ENCODE peak calls at places on chromosomes 3 and 15, in four cellular contexts. M is H1, E is osteocyte, A is glutamatergic neuron. V is an unnamed sample.

GRCh38 chr3:124557433-124558232 is 172.6 kb upstream of the UMPS start:
- DNase-seq in M (no peak), E (no peak), A (no peak), V (no peak)

GRCh38 chr15:63371297-63371918 is 10.2 kb downstream of the CA12 start:
- DNase-seq in M (no peak), E (no peak), A (no peak), V (no peak)

GRCh38 chr15:70494861-70495571 is 268.3 kb downstream of the UACA start:
- DNase-seq in M (no peak), E (no peak), A (no peak), V (no peak)

GRCh38 chr3:130260821-130261402 is 84.6 kb upstream of the COL6A5 start:
- DNase-seq in M (no peak), E (no peak), A (no peak), V (no peak)

GRCh38 chr3:70805044-70805732 is 492.8 kb upstream of the MDFIC2 start:
- DNase-seq in M (no peak), E (no peak), A (no peak), V (no peak)

GRCh38 chr3:12483364-12483763 is 916 bp upstream of the TSEN2 start:
- DNase-seq in M (no peak), E (no peak), A (no peak), V (no peak)

GRCh38 chr3:184428561-184429175 is 48.8 kb downstream of the CHRD start:
- DNase-seq in M (no peak), E (no peak), A (no peak), V (no peak)

GRCh38 chr15:80578871-80579270 is 116.2 kb upstream of the ABHD17C start:
- DNase-seq in M (no peak), E (no peak), A (no peak), V (no peak)

GRCh38 chr3:81749285-81749684 is 12.2 kb downstream of the GBE1 start:
- DNase-seq in M (no peak), E (no peak), A (no peak), V (no peak)

GRCh38 chr15:50181983-50182232 is at the start of gene SLC27A2:
- DNase-seq in M (no peak), E (no peak), A (no peak), V (no peak)

GRCh38 chr15:62739082-62739481 is 303.5 kb upstream of the TPM1 start:
- DNase-seq in M (no peak), E (no peak), A (no peak), V (no peak)

GRCh38 chr15:62545392-62546227 is 380.5 kb upstream of the C2CD4B start:
- DNase-seq in M (no peak), E (no peak), A (no peak), V (no peak)

GRCh38 chr15:97081666-97082226 is 751.2 kb downstream of the NR2F2 start:
- DNase-seq in M (no peak), E (no peak), A (no peak), V (no peak)

GRCh38 chr3:179610066-179610465 is 5.5 kb downstream of the NDUFB5 start:
- DNase-seq in M (no peak), E (no peak), A (no peak), V (no peak)

GRCh38 chr3:193010191-193010590 is 92.5 kb upstream of the MB21D2 start:
- DNase-seq in M (no peak), E (no peak), A (no peak), V (no peak)

GRCh38 chr3:63193647-63194046 is 84.5 kb upstream of the SYNPR start:
- DNase-seq in M (no peak), E (no peak), A (no peak), V (no peak)

GRCh38 chr15:37372064-37372463 is 271.7 kb upstream of the MEIS2 start:
- DNase-seq in M (no peak), E (no peak), A (no peak), V (no peak)

GRCh38 chr3:121545049-121545563 is 682 bp downstream of the POLQ start:
- DNase-seq in M (no peak), E (no peak), A (no peak), V (no peak)

GRCh38 chr3:14497321-14497720 is 42.8 kb downstream of the GRIP2 start:
- DNase-seq in M (no peak), E (no peak), A (peak), V (no peak)

GRCh38 chr3:144182501-144182900 is 210.9 kb downstream of the DIPK2A start:
- DNase-seq in M (no peak), E (no peak), A (no peak), V (no peak)

GRCh38 chr3:172259191-172259590 is 189.1 kb downstream of the GHSR start:
- DNase-seq in M (no peak), E (no peak), A (no peak), V (no peak)

GRCh38 chr3:194488007-194488742 is 1.4 kb upstream of the ATP13A3 start:
- DNase-seq in M (no peak), E (peak), A (no peak), V (no peak)

GRCh38 chr15:99371180-99372103 is 120.2 kb downstream of the LRRC28 start:
- DNase-seq in M (no peak), E (no peak), A (no peak), V (no peak)

GRCh38 chr3:24985631-24986030 is 442.4 kb upstream of the RARB start:
- DNase-seq in M (no peak), E (no peak), A (no peak), V (no peak)

GRCh38 chr3:20930034-20930433 is 744.0 kb upstream of the SGO1 start:
- DNase-seq in M (no peak), E (no peak), A (no peak), V (no peak)

GRCh38 chr3:154779571-154779970 is 300.5 kb upstream of the MME start:
- DNase-seq in M (no peak), E (no peak), A (no peak), V (no peak)

GRCh38 chr3:188396900-188397299 is 242.9 kb downstream of the LPP start:
- DNase-seq in M (no peak), E (no peak), A (no peak), V (no peak)

GRCh38 chr3:110750201-110750600 is 321.4 kb upstream of the NECTIN3 start:
- DNase-seq in M (no peak), E (no peak), A (no peak), V (no peak)

GRCh38 chr3:115381931-115382330 is 234.8 kb upstream of the ZBTB20 start:
- DNase-seq in M (no peak), E (no peak), A (no peak), V (no peak)

GRCh38 chr3:115381573-115381912 is 234.5 kb upstream of the ZBTB20 start:
- DNase-seq in M (no peak), E (no peak), A (no peak), V (no peak)

GRCh38 chr3:115386347-115386746 is 237.0 kb upstream of the GAP43 start:
- DNase-seq in M (no peak), E (no peak), A (no peak), V (no peak)

GRCh38 chr3:115385935-115386334 is 237.4 kb upstream of the GAP43 start:
- DNase-seq in M (no peak), E (no peak), A (no peak), V (no peak)

DNA sequence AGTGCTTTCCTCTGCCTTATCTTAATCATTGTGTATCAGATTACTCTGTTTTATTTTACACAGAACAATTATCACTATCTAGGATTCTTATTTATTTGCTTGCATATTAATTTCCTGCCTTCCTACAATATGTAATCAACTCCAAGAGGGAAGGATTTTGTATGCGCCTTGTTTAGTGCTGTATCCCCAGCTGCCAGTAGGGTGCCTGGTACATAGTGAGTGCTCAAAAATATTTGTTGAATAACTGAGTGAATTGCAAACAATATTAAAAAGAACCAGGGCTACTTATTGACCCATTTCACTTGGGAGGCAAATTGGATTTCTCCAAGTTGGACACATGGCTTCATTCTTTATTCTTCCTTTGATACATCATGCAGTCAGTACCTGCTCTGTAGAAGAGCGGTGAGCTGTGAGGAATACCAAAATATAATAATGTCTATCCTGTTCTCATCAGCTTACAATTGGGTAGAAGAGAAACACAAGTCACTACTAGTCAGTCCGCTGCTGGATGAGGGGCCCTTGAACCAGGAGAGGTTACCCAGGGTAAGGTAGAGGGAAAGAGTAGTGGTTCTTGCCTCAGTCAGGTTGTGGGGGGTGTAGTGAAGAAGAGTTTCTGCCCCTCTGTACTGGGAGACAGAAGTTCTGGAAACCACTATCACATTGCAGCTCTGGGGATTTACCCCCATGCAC is 233.9 kb upstream of the ZBTB20 start:
- DNase-seq in M (no peak), E (no peak), A (no peak), V (no peak)
- TF ChIP-seq CTCF in M (no peak), E (no peak), A (no peak), V (no peak)

GRCh38 chr15:34342737-34343575 is at the start of the genes NOP10 and NUTM1:
- DNase-seq in M (peak), E (peak), A (peak), V (peak)
- TF ChIP-seq CTCF in M (peak), E (peak), A (peak), V (peak)

GRCh38 chr15:66496951-66497501 is 536 bp downstream of the SNAPC5 start:
- DNase-seq in M (no peak), E (no peak), A (no peak), V (peak)

GRCh38 chr15:66494262-66494661 is 3.3 kb downstream of the SNAPC5 start:
- DNase-seq in M (no peak), E (peak), A (no peak), V (peak)

GRCh38 chr15:66502491-66502890 is 2.2 kb downstream of the RPL4 start:
- DNase-seq in M (no peak), E (peak), A (no peak), V (no peak)

GRCh38 chr15:66497502-66498455 is at the start of gene SNAPC5:
- DNase-seq in M (peak), E (peak), A (peak), V (peak)

DNA sequence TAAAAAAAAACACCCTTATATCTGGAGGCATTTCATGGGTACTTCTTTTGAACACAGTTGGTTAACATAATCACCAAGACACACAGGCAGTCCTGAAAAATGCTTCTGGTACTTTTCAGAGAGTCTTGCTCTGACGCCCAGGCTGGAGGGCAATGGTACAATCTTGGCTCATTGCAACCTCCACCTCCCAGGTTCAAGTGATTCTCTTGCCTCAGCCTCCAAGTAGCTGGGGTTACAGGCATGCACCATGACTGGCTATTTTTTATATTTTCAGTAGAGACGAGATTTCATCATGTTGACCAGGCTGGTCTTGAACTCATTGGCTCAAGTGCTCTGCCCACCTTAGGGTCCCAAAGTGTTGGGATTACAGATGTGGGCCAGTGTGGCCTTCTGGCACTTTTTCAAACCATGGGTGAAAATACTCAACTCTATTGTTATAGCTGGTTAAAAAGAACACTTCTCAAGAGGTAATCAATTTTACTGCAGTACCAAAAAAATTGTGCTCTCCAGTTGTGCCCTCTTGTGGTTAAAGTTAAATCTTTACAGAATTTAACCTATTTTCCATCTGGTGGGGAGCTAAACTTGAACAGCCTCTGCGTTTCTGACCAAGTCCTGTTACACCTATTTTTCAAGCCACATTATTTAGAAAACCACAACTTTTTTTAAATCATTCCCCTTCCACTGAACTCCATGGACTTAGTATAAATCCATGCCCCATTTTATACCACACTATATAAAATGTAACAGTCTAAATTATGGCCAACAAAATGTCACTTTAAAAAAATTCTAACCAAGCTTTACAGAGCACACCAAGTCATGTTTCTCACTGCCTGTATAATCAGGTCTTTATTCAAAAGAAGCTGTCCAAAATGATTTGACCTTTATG is 1.2 kb upstream of the SNAPC5 start:
- DNase-seq in M (no peak), E (peak), A (no peak), V (peak)
- TF ChIP-seq CTCF in M (no peak), E (peak), A (peak), V (peak)

GRCh38 chr3:138092023-138092422 is 23.4 kb downstream of the DZIP1L start:
- DNase-seq in M (no peak), E (no peak), A (no peak), V (no peak)

GRCh38 chr3:138099417-138099816 is 16.0 kb downstream of the DZIP1L start:
- DNase-seq in M (no peak), E (no peak), A (no peak), V (no peak)

GRCh38 chr3:138093721-138094120 is 21.7 kb downstream of the DZIP1L start:
- DNase-seq in M (no peak), E (no peak), A (no peak), V (no peak)

GRCh38 chr3:138097192-138097829 is 18.1 kb downstream of the DZIP1L start:
- DNase-seq in M (no peak), E (no peak), A (peak), V (no peak)
- TF ChIP-seq CTCF in M (peak), E (peak), A (peak), V (peak)

GRCh38 chr15:73227433-73228056 is 141.2 kb downstream of the HCN4 start:
- DNase-seq in M (no peak), E (no peak), A (no peak), V (no peak)

GRCh38 chr15:73228128-73228646 is 140.6 kb downstream of the HCN4 start:
- DNase-seq in M (no peak), E (no peak), A (no peak), V (no peak)

GRCh38 chr15:73225358-73226015 is 143.3 kb downstream of the HCN4 start:
- DNase-seq in M (no peak), E (no peak), A (peak), V (no peak)

GRCh38 chr15:73231661-73232443 is 136.9 kb downstream of the HCN4 start:
- DNase-seq in M (no peak), E (no peak), A (no peak), V (no peak)

DNA sequence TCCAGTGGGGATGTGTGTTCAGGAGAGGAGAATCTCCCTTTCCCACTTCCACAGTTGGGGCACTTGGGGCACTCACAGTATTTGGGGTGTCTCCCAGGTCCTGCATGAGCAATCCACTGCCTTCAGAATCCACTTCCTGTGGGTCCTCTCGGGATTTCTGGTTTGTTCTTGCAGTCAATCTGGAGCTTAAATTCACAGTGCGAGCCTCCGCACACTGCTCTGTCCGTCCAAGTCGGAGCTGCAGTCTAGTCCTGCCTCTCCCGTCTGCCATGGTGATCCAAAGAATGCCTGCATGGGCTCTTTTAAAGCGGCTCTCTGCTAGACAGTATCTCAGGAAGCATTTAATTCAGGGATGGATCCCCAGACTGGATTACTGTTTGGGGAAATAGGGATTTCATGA is 142.7 kb downstream of the HCN4 start:
- DNase-seq in M (no peak), E (no peak), A (peak), V (no peak)
- TF ChIP-seq CTCF in M (no peak), E (no peak), A (no peak), V (no peak)

DNA sequence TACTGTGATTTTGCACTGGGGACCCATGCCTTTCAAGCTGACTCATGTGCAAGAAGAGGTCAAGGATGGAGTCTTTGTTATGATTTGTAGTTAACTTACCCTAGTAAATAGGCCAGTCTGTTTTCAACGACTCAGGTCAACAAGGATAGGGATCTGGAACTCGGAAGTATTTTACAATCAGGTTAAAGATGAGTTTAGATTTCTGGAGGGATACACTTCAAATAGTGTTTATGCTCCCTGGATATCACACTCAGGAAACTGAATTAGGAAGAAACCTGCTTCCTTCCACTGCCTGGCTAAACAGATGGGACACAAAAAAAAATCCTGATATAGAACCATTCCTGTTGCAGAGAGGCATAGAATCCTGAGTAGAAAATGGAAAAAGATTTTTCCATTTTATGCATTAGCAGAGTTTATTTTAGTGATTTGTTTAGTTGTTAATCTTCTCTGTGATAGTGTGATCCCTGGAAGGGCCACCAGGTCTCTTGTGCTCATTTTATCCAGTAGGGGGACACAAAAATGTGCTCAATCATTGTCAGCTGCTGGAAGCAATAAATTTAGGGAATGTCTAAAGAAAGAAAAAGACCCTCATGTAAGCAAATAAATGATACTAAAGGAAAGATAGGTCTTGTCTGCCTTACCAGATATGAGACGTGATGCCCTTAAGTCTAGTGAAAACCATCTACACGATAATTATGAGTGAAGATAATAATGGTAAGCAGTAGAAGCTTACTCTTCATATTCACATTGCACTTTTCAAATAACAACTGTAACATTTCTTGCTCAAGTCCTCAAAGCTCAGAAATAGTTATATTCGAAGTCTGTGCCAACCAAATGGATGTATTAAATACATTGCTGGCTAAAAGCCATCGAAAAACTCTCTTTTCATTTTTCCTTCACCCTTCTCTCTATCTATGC is 452.1 kb upstream of the KCNMB2 start:
- DNase-seq in M (no peak), E (no peak), A (no peak), V (no peak)
- TF ChIP-seq CTCF in M (peak), E (peak), A (peak), V (peak)

GRCh38 chr15:84793431-84793830 is 23.7 kb upstream of the ALPK3 start:
- DNase-seq in M (no peak), E (no peak), A (no peak), V (no peak)
- TF ChIP-seq CTCF in M (no peak), E (no peak), A (no peak), V (no peak)

DNA sequence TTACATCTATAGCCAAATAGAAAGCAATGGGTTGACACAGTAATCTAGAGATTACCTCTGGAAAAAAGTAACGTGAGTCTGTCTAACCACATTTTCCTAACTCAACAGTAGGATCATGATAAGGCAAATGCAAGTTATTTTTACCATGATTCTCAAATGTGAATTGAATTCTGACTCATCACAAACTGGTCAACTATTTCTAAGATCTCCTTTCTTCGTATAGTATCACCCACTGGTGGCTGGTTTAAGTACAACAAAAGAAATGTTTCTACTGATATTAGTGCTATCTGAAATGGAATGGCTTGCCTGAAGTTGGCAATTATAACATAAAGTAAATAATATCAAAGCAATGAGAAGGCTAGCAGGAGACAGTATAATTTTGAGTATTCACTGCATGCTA is 102.2 kb downstream of the ABI3BP start:
- DNase-seq in M (no peak), E (no peak), A (no peak), V (no peak)
- TF ChIP-seq CTCF in M (no peak), E (peak), A (no peak), V (no peak)

GRCh38 chr3:119104031-119104430 is 41.9 kb upstream of the TEX55 start:
- DNase-seq in M (no peak), E (no peak), A (no peak), V (no peak)

GRCh38 chr3:119098006-119098405 is 48.0 kb upstream of the TEX55 start:
- DNase-seq in M (no peak), E (no peak), A (no peak), V (no peak)

GRCh38 chr3:119099785-119100184 is 46.2 kb upstream of the TEX55 start:
- DNase-seq in M (no peak), E (no peak), A (no peak), V (no peak)

GRCh38 chr3:119098620-119099222 is 47.2 kb upstream of the TEX55 start:
- DNase-seq in M (no peak), E (no peak), A (no peak), V (no peak)
- TF ChIP-seq CTCF in M (peak), E (peak), A (peak), V (peak)

V was measured in type B pancreatic cell.